ENCODE peak calls at places on chromosome 21, in ten cellular contexts. O, T, R, H, A, Y, E, K, I and M are unnamed samples.

GRCh38 chr21:34362670-34363069 is 1.1 kb upstream of the KCNE2 start:
- DNase-seq in O (no peak), T (no peak), R (no peak), H (no peak), A (no peak), Y (no peak), E (no peak), K (no peak), I (no peak), M (no peak)

GRCh38 chr21:46217511-46218196 is 10.9 kb downstream of the LSS start:
- DNase-seq in O (no peak), T (no peak), R (no peak), H (no peak), A (no peak), Y (peak; percentile 12), E (no peak), K (no peak), I (no peak), M (no peak)

GRCh38 chr21:29299046-29299905 is 554 bp downstream of the BACH1 start:
- DNase-seq in O (peak; percentile 65), T (no peak), R (peak; percentile 60), H (peak; percentile 67), A (no peak), Y (no peak), E (no peak), K (peak; percentile 83), I (peak; percentile 75), M (peak; percentile 82)

GRCh38 chr21:39037807-39038405 is 145.3 kb downstream of the PSMG1 start:
- DNase-seq in O (peak; percentile 52), T (no peak), R (no peak), H (no peak), A (no peak), Y (no peak), E (no peak), K (no peak), I (no peak), M (peak; percentile 9)

GRCh38 chr21:41737656-41738324 is 29.1 kb downstream of the RIPK4 start:
- DNase-seq in O (no peak), T (no peak), R (no peak), H (no peak), A (no peak), Y (no peak), E (no peak), K (no peak), I (no peak), M (no peak)

GRCh38 chr21:38699048-38699447 is 106.7 kb upstream of the ETS2 start:
- DNase-seq in O (no peak), T (no peak), R (no peak), H (no peak), A (no peak), Y (no peak), E (no peak), K (no peak), I (no peak), M (peak; percentile 12)

GRCh38 chr21:16418663-16419062 is 688.9 kb downstream of the USP25 start:
- DNase-seq in O (no peak), T (no peak), R (no peak), H (no peak), A (no peak), Y (no peak), E (no peak), K (no peak), I (no peak), M (no peak)

GRCh38 chr21:31117046-31117916 is 79.0 kb upstream of the KRTAP19-8 start:
- DNase-seq in O (peak; percentile 86), T (peak; percentile 50), R (no peak), H (no peak), A (no peak), Y (no peak), E (peak; percentile 8), K (peak; percentile 80), I (no peak), M (no peak)

GRCh38 chr21:14737922-14738321 is 191.8 kb upstream of the SAMSN1 start:
- DNase-seq in O (peak; percentile 8), T (peak; percentile 37), R (peak; percentile 24), H (peak; percentile 31), A (peak; percentile 16), Y (peak; percentile 9), E (no peak), K (no peak), I (no peak), M (peak; percentile 58)

GRCh38 chr21:38306833-38307232 is 50.0 kb downstream of the KCNJ15 start:
- DNase-seq in O (peak; percentile 99), T (no peak), R (no peak), H (no peak), A (peak; percentile 79), Y (no peak), E (peak; percentile 57), K (peak; percentile 96), I (no peak), M (no peak)

GRCh38 chr21:27040738-27041137 is 73.8 kb upstream of the ADAMTS5 start:
- DNase-seq in O (no peak), T (no peak), R (no peak), H (no peak), A (no peak), Y (no peak), E (no peak), K (no peak), I (no peak), M (no peak)

GRCh38 chr21:32048353-32048752 is 175.5 kb downstream of the HUNK start:
- DNase-seq in O (no peak), T (no peak), R (no peak), H (no peak), A (no peak), Y (no peak), E (no peak), K (no peak), I (no peak), M (no peak)

DNA sequence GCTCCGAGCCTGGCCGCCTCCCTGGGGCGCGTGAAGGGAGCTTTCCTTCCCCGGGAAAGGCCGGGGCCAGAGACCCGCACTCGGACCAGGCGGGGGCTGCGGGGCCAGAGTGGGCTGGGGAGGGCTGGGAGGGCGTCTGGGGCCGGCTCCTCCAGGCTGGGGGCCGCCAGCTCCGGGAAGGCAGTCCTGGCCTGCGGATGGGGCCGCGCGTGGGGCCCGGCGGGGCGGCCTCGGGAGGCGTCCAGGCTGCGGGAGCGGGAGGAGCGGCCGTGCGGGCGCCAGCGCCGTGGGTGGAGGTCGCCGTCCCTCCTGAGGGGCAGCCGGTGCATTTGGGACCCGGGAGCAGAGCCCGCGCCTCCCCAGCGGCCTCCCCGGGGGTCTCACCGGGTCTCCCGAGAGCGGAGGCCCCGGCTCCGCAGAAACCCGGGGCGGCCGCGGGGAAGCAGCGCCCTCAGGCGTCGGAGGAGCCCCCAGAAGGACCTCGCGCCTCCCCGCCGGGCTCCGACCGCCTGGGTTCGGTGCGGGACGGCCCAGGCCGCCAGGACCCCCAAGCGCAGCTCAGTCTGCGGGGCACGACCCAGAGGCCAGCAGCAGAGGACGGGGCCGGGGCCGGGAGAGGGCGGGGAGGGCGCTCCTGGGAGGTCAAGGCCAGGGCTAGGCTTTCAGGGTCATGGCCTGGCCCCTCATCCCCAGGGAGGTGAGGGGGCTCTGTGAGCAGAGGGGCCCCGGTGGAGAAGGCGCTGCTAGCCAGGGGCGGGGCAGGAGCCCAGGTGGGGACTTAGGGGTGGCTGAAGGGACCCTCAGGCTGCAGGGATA is 7.3 kb upstream of the SLX9 start:
- DNase-seq in O (no peak), T (no peak), R (peak; percentile 43), H (no peak), A (no peak), Y (peak; percentile 89), E (no peak), K (peak; percentile 68), I (peak; percentile 70), M (peak; percentile 77)
- TF ChIP-seq CTCF in O (peak; percentile 61), T (no peak), R (peak; percentile 27), H (no peak), A (peak; percentile 35), Y (peak; percentile 84), E (peak; percentile 21), K (peak; percentile 36), I (peak; percentile 29), M (peak; percentile 76)

GRCh38 chr21:20040768-20041167 is 957.4 kb upstream of the NCAM2 start:
- DNase-seq in O (no peak), T (no peak), R (no peak), H (no peak), A (no peak), Y (no peak), E (no peak), K (no peak), I (no peak), M (no peak)
- TF ChIP-seq CTCF in O (no peak), T (no peak), R (peak; percentile 72), H (no peak), A (no peak), Y (no peak), E (no peak), K (no peak), I (no peak), M (no peak)

DNA sequence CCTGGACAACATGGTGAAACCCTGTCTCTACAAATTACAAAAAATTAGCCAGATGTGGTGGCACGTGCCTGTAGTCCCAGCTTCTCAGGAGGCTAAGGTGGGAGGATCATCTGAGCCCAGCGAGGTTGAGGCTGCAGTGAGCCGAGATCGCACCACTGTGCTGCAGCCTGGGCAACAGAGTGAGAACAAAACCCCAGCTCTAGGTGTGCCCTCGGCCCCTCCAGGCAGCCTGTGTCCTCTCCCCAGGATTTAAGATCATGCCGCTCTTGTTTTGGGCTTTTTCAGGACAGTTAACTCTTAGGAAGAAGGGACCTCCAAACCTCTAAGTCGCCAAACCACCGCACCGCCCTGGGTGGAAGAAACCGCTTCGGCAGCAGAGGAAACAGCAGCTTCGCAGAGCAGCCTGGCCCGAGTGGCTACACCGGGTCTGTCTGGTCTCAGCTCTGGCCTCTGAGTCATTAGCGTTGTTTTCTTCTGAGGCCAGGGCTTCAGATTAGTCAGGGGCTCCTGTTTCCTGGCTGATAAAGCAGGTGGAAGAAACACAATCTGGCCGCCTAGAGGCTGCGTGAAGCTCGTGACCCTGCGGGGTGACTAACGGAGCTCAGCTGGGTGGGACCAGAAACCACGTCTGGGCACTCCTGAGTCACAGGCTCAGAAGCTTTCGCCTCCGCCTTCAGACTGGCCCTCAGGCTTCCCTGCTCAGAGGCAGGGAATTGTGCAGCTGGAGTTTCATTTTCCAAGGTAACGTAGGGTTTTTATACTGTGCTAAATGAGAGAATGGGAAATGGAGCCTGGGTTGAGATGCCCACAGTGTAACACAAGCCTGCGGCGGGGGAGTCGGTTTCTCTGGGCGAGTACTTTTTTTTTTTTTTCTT is 44.7 kb downstream of the CHAF1B start:
- DNase-seq in O (peak; percentile 100), T (peak; percentile 95), R (peak; percentile 82), H (peak; percentile 84), A (peak; percentile 97), Y (peak; percentile 86), E (peak; percentile 95), K (peak; percentile 99), I (peak; percentile 91), M (peak; percentile 93)
- TF ChIP-seq CTCF in O (no peak), T (no peak), R (peak; percentile 29), H (no peak), A (no peak), Y (no peak), E (peak; percentile 18), K (no peak), I (peak; percentile 27), M (no peak)

DNA sequence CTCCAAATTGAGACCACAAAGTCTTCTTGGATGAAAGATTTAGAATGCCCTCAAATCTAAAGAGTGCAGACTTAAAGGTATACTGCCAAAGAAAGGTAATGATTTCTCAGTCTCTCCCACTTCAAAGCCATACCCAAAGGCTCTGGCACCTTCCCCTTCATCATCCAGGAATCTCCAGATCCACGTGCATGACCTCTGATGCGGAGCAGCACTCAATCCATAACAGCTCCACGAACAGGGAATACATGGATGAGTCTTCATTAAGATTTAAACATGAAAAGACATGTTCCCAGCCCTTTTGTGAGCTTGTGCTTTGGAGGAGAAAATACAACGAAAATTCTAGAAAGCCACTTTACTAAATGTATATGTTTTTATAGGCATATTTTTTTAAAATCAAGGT is 453.9 kb downstream of the DSCAM start:
- DNase-seq in O (no peak), T (no peak), R (no peak), H (no peak), A (no peak), Y (no peak), E (no peak), K (no peak), I (no peak), M (no peak)
- TF ChIP-seq CTCF in O (no peak), T (no peak), R (no peak), H (no peak), A (no peak), Y (no peak), E (no peak), K (no peak), I (no peak), M (no peak)